ENCODE peak calls at places on chromosomes 16 and 17, in five cellular contexts. One of them, this sample, is unnamed.

GRCh38 chr16:15521758-15522509 is 87.5 kb downstream of the BMERB1 start:
- DNase-seq in neural progenitor cell: no peak
- DNase-seq in GM23338: no peak
- DNase-seq in GM23248: no peak
- DNase-seq in A673: no peak
- DNase-seq in this sample: no peak

GRCh38 chr16:83363521-83363920 is 444.3 kb upstream of the HSBP1 start:
- DNase-seq in A673: no peak
- DNase-seq in GM23248: peak
- DNase-seq in neural progenitor cell: no peak
- DNase-seq in GM23338: no peak
- DNase-seq in this sample: no peak

GRCh38 chr16:67393111-67393789 is at the start of gene TPPP3:
- DNase-seq in neural progenitor cell: peak
- DNase-seq in GM23338: peak
- DNase-seq in GM23248: peak
- DNase-seq in A673: peak
- DNase-seq in this sample: no peak

GRCh38 chr17:59785091-59785799 is 77.8 kb downstream of the VMP1 start:
- DNase-seq in GM23248: peak
- DNase-seq in A673: no peak
- DNase-seq in neural progenitor cell: no peak
- DNase-seq in GM23338: no peak
- DNase-seq in this sample: no peak

GRCh38 chr16:71423016-71423415 is 18.8 kb downstream of the TLE7 start:
- DNase-seq in neural progenitor cell: no peak
- DNase-seq in GM23338: no peak
- DNase-seq in A673: no peak
- DNase-seq in GM23248: no peak
- DNase-seq in this sample: no peak

GRCh38 chr17:14488958-14489550 is 188.2 kb downstream of the HS3ST3B1 start:
- DNase-seq in GM23248: no peak
- DNase-seq in neural progenitor cell: no peak
- DNase-seq in A673: no peak
- DNase-seq in GM23338: no peak
- DNase-seq in this sample: no peak

GRCh38 chr16:15807603-15808009 is 49.2 kb downstream of the MYH11 start:
- DNase-seq in GM23338: peak
- DNase-seq in GM23248: no peak
- DNase-seq in neural progenitor cell: peak
- DNase-seq in A673: no peak
- DNase-seq in this sample: no peak

GRCh38 chr17:74070374-74070773 is 133.1 kb upstream of the RPL38 start:
- DNase-seq in GM23248: no peak
- DNase-seq in A673: no peak
- DNase-seq in GM23338: peak
- DNase-seq in neural progenitor cell: no peak
- DNase-seq in this sample: no peak

GRCh38 chr16:58037365-58038057 is 12.0 kb downstream of the MMP15 start:
- DNase-seq in GM23248: no peak
- DNase-seq in GM23338: no peak
- DNase-seq in A673: no peak
- DNase-seq in neural progenitor cell: no peak
- DNase-seq in this sample: no peak

GRCh38 chr17:8586766-8587165 is 43.8 kb downstream of the MYH10 start:
- DNase-seq in A673: no peak
- DNase-seq in neural progenitor cell: no peak
- DNase-seq in GM23248: no peak
- DNase-seq in GM23338: no peak
- DNase-seq in this sample: no peak

GRCh38 chr17:76077582-76078110 is 1.3 kb upstream of the ZACN start:
- DNase-seq in A673: no peak
- DNase-seq in GM23248: no peak
- DNase-seq in GM23338: peak
- DNase-seq in neural progenitor cell: no peak
- DNase-seq in this sample: no peak

GRCh38 chr17:76076100-76076764 is 1.7 kb downstream of the GALR2 start:
- DNase-seq in GM23248: no peak
- DNase-seq in A673: no peak
- DNase-seq in GM23338: peak
- DNase-seq in neural progenitor cell: peak
- DNase-seq in this sample: no peak

GRCh38 chr17:76074390-76075363 is at the start of gene GALR2:
- DNase-seq in GM23338: peak
- DNase-seq in A673: no peak
- DNase-seq in GM23248: no peak
- DNase-seq in neural progenitor cell: peak
- DNase-seq in this sample: no peak

GRCh38 chr17:76076765-76077581 is 2.0 kb upstream of the ZACN start:
- DNase-seq in A673: no peak
- DNase-seq in GM23248: peak
- DNase-seq in GM23338: peak
- DNase-seq in neural progenitor cell: peak
- DNase-seq in this sample: no peak

DNA sequence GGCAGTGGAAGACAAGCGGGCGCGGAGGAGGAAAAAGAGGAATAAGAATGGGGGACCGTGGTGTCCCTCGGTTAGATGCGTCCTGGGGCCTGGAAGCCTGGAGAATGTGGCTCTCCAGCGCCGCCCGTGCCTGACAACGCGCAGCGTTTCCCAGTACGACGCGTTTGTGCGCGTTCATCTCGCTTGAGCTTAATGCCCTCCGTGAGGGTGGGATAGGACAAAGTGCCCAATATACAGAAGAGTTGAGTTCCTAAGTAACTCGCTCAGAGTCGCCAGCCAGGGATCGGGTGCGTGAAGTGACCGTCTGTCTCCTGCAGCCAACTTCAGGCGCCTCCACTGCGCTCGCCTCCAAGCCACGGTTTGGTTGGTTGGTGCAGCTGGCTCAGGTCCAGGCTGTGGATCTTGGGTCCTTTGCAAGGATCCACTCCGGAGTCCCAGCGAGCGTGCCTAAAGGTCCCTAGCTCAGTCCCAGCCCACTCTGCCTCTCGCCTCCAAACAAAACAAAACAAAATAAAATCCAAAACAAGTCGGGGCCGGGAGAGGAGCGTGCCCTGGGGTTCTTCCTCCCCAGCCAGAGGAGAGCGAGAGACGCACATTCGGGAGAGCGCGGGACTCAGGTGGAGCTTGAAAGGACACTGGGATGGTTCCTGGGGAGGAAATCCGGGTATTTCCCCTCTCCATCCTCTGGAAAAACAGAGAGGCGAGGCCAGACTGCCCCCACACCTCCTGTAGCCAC is 951 bp downstream of the GALR2 start:
- DNase-seq in neural progenitor cell: peak
- DNase-seq in GM23248: peak
- DNase-seq in A673: peak
- DNase-seq in GM23338: peak
- DNase-seq in this sample: no peak
- TF ChIP-seq EZH2 in neural progenitor cell: no peak
- TF ChIP-seq EZH2 in GM23248: peak
- TF ChIP-seq EZH2 in A673: peak
- TF ChIP-seq EZH2 in GM23338: peak
- TF ChIP-seq EZH2 in this sample: no peak

DNA sequence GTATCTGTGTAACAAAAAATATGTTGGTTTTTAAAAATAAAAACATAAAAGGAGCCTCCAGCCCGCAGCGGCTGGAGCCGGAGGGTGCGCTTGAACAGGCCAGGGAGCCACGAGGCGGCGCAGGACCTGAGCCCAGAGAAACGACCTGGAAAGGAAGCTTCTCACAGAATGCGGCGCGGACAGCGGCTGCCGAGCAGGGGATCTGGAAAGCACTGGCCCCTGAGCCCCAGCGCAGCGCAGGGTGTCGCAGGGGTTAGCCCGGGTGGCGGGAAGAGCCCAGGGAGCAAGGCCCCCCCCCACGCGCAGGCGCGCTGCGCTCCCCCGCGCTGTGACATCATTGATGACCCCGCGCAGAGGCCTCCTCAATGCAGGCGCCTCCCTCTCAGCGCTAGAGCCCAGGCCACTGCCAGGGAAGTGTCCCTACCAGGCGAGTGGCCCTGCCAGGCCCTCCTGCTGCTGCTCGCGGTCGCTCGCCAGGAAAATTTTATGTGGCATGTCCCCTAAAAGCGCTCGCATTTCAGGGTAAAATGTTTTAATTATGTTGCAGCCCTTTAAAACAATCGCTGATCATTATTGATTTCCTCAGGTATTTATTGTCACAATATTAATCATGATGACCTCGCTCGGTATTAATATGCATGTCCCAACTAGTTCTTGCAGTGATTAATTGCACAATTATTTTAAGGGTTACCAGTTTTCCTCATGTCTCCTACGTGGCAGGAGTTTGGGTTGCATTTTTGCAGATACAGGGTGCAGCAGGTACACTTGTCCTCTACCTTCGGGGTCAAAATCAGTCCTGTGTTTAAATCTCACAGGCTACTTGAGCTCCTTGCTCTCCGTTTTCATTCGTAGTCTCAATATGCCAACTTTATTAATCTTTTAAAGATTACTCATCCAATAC is 134.2 kb downstream of the USP22 start:
- DNase-seq in neural progenitor cell: peak
- DNase-seq in A673: peak
- DNase-seq in GM23248: peak
- DNase-seq in GM23338: peak
- DNase-seq in this sample: no peak
- H3K4me3 ChIP-seq in neural progenitor cell: peak
- H3K4me3 ChIP-seq in A673: peak
- H3K4me3 ChIP-seq in GM23248: peak
- H3K4me3 ChIP-seq in GM23338: peak
- H3K4me3 ChIP-seq in this sample: no peak

DNA sequence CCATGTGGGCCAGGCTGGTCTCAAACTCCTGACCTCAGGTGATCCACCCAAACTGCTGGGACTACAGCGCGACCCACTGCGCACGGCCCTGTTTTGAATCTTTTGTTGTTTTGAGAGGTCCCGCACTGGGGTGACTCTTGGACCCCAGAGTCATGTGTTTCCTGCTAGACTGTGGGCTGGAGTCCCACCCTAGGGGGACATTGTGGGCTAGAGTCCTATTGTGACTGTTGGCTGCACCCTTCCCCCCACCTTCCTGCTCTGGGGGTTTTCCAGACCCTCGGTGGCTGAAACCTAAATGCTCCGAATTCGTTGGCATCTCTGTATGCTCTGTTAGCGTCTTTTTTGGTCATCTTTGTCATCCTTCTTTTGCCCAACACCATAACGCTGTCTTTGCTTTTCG is 16.0 kb downstream of the NUPR1 start:
- DNase-seq in GM23248: no peak
- DNase-seq in A673: no peak
- DNase-seq in neural progenitor cell: no peak
- DNase-seq in GM23338: no peak
- DNase-seq in this sample: no peak
- H3K27ac ChIP-seq in GM23248: no peak
- H3K27ac ChIP-seq in A673: no peak
- H3K27ac ChIP-seq in neural progenitor cell: no peak
- H3K27ac ChIP-seq in GM23338: no peak
- H3K27ac ChIP-seq in this sample: no peak

DNA sequence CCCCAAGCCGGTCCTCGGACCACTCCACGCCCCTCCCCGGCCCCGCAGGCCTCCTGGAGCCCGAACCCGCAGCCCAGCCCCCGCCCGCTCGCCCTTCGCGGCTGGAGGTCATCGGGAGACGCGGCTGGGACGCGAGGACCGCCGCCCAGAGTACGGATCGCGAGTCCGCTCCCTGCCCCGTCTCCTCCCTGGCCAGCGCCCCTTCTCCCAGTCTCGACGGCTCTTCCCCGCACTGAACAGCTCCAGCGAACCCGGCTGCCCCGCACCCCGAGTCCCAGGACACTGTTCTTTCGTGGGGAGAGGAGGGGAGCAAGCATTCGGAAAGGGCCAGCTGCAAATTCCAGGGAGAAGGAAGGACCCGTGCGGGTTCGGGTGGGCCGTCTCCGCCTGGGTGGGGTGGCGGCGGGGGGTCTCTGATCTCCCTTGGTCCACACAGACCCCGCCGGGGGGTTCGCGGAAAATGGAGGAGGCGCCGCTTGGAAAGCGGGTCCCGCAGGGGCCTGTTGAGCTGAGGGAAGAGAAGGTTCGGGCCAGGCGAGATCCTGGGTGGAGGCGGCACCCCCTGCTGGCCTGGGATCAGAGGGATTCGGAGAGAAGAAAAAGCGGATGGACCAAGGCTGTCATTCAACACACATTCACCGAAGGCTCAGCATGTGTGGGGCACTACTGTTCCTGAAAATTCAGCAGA is 632 bp upstream of the RTN4RL1 start:
- DNase-seq in neural progenitor cell: peak
- DNase-seq in GM23338: peak
- DNase-seq in GM23248: peak
- DNase-seq in A673: peak
- DNase-seq in this sample: peak
- TF ChIP-seq EZH2 in neural progenitor cell: peak
- TF ChIP-seq EZH2 in GM23338: peak
- TF ChIP-seq EZH2 in GM23248: peak
- TF ChIP-seq EZH2 in A673: no peak
- TF ChIP-seq EZH2 in this sample: no peak

DNA sequence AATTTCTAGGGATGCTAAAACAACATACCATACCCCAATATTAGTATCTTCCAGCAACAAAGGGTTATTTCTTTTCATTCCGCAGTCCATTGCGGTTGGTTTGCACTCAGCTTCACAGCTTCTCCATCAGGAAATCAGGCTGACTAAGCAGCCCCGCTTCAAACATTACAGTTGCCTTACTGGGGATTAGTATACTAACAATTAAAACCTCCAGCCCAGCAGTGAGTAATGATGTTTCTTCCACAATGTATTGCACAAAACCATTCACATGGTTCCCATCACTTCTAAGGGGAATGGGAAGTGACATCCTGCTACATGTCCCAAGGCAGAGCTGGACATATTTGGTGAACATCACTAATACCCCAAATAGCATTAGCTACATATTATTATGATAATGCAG is 1384.9 kb downstream of the CDH8 start:
- DNase-seq in GM23248: no peak
- DNase-seq in GM23338: no peak
- DNase-seq in A673: no peak
- DNase-seq in neural progenitor cell: no peak
- DNase-seq in this sample: no peak
- H3K4me3 ChIP-seq in GM23248: no peak
- H3K4me3 ChIP-seq in GM23338: no peak
- H3K4me3 ChIP-seq in A673: no peak
- H3K4me3 ChIP-seq in neural progenitor cell: no peak
- H3K4me3 ChIP-seq in this sample: no peak

GRCh38 chr16:26672206-26672605 is 394.5 kb upstream of the C16orf82 start:
- DNase-seq in GM23248: no peak
- DNase-seq in neural progenitor cell: no peak
- DNase-seq in A673: peak
- DNase-seq in GM23338: no peak
- DNase-seq in this sample: no peak
- H3K27ac ChIP-seq in GM23248: no peak
- H3K27ac ChIP-seq in neural progenitor cell: no peak
- H3K27ac ChIP-seq in A673: peak
- H3K27ac ChIP-seq in GM23338: no peak
- H3K27ac ChIP-seq in this sample: no peak

GRCh38 chr17:42780816-42781638 is 617 bp downstream of the WNK4 start:
- DNase-seq in A673: no peak
- DNase-seq in neural progenitor cell: peak
- DNase-seq in GM23248: peak
- DNase-seq in GM23338: peak
- DNase-seq in this sample: no peak
- TF ChIP-seq EZH2 in A673: no peak
- TF ChIP-seq EZH2 in neural progenitor cell: peak
- TF ChIP-seq EZH2 in GM23248: no peak
- TF ChIP-seq EZH2 in GM23338: peak
- TF ChIP-seq EZH2 in this sample: no peak